ENCODE peak calls at places on chromosome 9, in four cellular contexts. C, A, Z and U are unnamed samples.

GRCh38 chr9:108546223-108546622 is 309.6 kb downstream of the ACTL7B start:
- DNase-seq in C (no peak), A (no peak), Z (no peak), U (no peak)

GRCh38 chr9:70004310-70004709 is 39.3 kb upstream of the MAMDC2 start:
- DNase-seq in A (no peak), C (no peak), Z (no peak), U (no peak)

GRCh38 chr9:89497181-89497963 is 541 bp downstream of the SEMA4D start:
- DNase-seq in C (peak), Z (peak), A (no peak), U (no peak)

GRCh38 chr9:17024129-17024528 is 110.7 kb upstream of the CNTLN start:
- DNase-seq in C (no peak), A (no peak), Z (no peak), U (no peak)

GRCh38 chr9:75142208-75142607 is 53.9 kb downstream of the OSTF1 start:
- DNase-seq in C (no peak), A (no peak), Z (no peak), U (no peak)

GRCh38 chr9:4640027-4640426 is 22.1 kb upstream of the PLPP6 start:
- DNase-seq in A (no peak), C (peak), Z (peak), U (peak)

GRCh38 chr9:6680797-6681146 is 35.2 kb upstream of the GLDC start:
- DNase-seq in Z (no peak), C (peak), A (no peak), U (no peak)

GRCh38 chr9:108636023-108636422 is 219.8 kb downstream of the ACTL7B start:
- DNase-seq in A (no peak), Z (no peak), C (no peak), U (no peak)

GRCh38 chr9:108755979-108756378 is 99.8 kb downstream of the ACTL7B start:
- DNase-seq in Z (no peak), C (no peak), A (no peak), U (no peak)

GRCh38 chr9:93578844-93579243 is 2.5 kb downstream of the PHF2 start:
- DNase-seq in A (no peak), C (no peak), Z (no peak), U (no peak)

GRCh38 chr9:104856413-104856941 is 71.5 kb downstream of the ABCA1 start:
- DNase-seq in Z (no peak), A (no peak), C (peak), U (no peak)

GRCh38 chr9:121718063-121718462 is 66.6 kb downstream of the DAB2IP start:
- DNase-seq in Z (no peak), C (peak), A (no peak), U (no peak)

GRCh38 chr9:133184971-133185370 is 21.3 kb upstream of the GBGT1 start:
- DNase-seq in Z (peak), C (peak), A (no peak), U (peak)

GRCh38 chr9:68832853-68833518 is 127.9 kb downstream of the PIP5K1B start:
- DNase-seq in Z (no peak), C (no peak), A (no peak), U (no peak)

GRCh38 chr9:92668746-92669526 is 995 bp downstream of the IPPK start:
- DNase-seq in C (peak), A (peak), Z (no peak), U (no peak)

GRCh38 chr9:76519027-76519835 is 60.2 kb downstream of the GCNT1 start:
- DNase-seq in C (no peak), Z (no peak), A (no peak), U (peak)

GRCh38 chr9:124813496-124814177 is 36.7 kb downstream of the OLFML2A start:
- DNase-seq in Z (no peak), C (no peak), A (no peak), U (no peak)

GRCh38 chr9:112029921-112030444 is 133.4 kb downstream of the UGCG start:
- DNase-seq in A (no peak), C (no peak), Z (no peak), U (no peak)

GRCh38 chr9:6098431-6098830 is 83.0 kb upstream of the RANBP6 start:
- DNase-seq in Z (no peak), C (peak), A (no peak), U (no peak)

GRCh38 chr9:114110180-114110579 is 11.1 kb upstream of the KIF12 start:
- DNase-seq in Z (no peak), A (no peak), C (no peak), U (no peak)

GRCh38 chr9:115006660-115007059 is 76.3 kb upstream of the TNFSF8 start:
- DNase-seq in Z (no peak), A (no peak), C (peak), U (peak)